ENCODE peak calls at places on chromosomes 2 and 18, in six cellular contexts. A is PC-9; Z is cardiac muscle cell; Y is kidney; Q is uterus; W is stimulated activated CD8-positive, alpha-beta memory T cell treated with anti-CD3 and anti-CD28 coated beads, Interleukin-15, amount 100 ng/mL, for 24 hours. U is an unnamed sample.

GRCh38 chr2:182097571-182097970 is 111.9 kb downstream of the PPP1R1C start:
- DNase-seq in A (no peak), Z (no peak), Y (no peak), Q (no peak), W (no peak), U (no peak)

GRCh38 chr2:164456599-164456998 is 164.7 kb downstream of the GRB14 start:
- DNase-seq in A (no peak), Z (peak), Y (no peak), Q (no peak), W (no peak), U (no peak)

GRCh38 chr2:64698668-64699444 is 45.1 kb upstream of the SERTAD2 start:
- DNase-seq in A (peak), Z (no peak), Y (no peak), Q (no peak), W (no peak), U (no peak)

GRCh38 chr2:79860233-79861058 is 347.6 kb downstream of the CTNNA2 start:
- DNase-seq in A (no peak), Z (peak), Y (no peak), Q (no peak), W (no peak), U (no peak)

GRCh38 chr2:64661770-64662169 is 8.1 kb upstream of the SERTAD2 start:
- DNase-seq in A (no peak), Z (no peak), Y (no peak), Q (no peak), W (no peak), U (no peak)

GRCh38 chr18:64259871-64260270 is 111.0 kb upstream of the LINC00305 start:
- DNase-seq in A (no peak), Z (no peak), Y (no peak), Q (no peak), W (no peak), U (no peak)

GRCh38 chr2:42585779-42586178 is 17.3 kb downstream of the MTA3 start:
- DNase-seq in A (peak), Z (no peak), Y (no peak), Q (no peak), W (no peak), U (no peak)

GRCh38 chr2:136612079-136612478 is 153.3 kb upstream of the THSD7B start:
- DNase-seq in A (no peak), Z (no peak), Y (no peak), Q (no peak), W (no peak), U (no peak)

GRCh38 chr2:85889648-85890281 is 975 bp upstream of the ST3GAL5 start:
- DNase-seq in A (no peak), Z (no peak), Y (peak), Q (peak), W (no peak), U (no peak)

GRCh38 chr18:6363216-6363615 is 51.5 kb downstream of the L3MBTL4 start:
- DNase-seq in A (no peak), Z (no peak), Y (no peak), Q (no peak), W (no peak), U (no peak)

GRCh38 chr18:52345428-52345827 is 5.4 kb downstream of the DCC start:
- DNase-seq in A (no peak), Z (no peak), Y (no peak), Q (no peak), W (no peak), U (no peak)

GRCh38 chr2:17245921-17246320 is 272.3 kb downstream of the RAD51AP2 start:
- DNase-seq in A (no peak), Z (no peak), Y (no peak), Q (no peak), W (no peak), U (no peak)

GRCh38 chr18:25111382-25112070 is 240.4 kb downstream of the ZNF521 start:
- DNase-seq in A (no peak), Z (no peak), Y (no peak), Q (no peak), W (no peak), U (no peak)

GRCh38 chr2:47026738-47027531 is 111.3 kb upstream of the MCFD2 start:
- DNase-seq in A (peak), Z (no peak), Y (no peak), Q (no peak), W (no peak), U (no peak)

GRCh38 chr2:19207452-19207851 is 151.0 kb downstream of the OSR1 start:
- DNase-seq in A (no peak), Z (no peak), Y (no peak), Q (no peak), W (no peak), U (no peak)

GRCh38 chr18:45997689-45998088 is 30.6 kb upstream of the EPG5 start:
- DNase-seq in A (no peak), Z (no peak), Y (no peak), Q (no peak), W (no peak), U (no peak)

GRCh38 chr18:27017901-27018500 is 152.5 kb upstream of the AQP4 start:
- DNase-seq in A (no peak), Z (peak), Y (no peak), Q (no peak), W (no peak), U (no peak)

GRCh38 chr2:130370490-130370889 is 14.6 kb downstream of the PTPN18 start:
- DNase-seq in A (no peak), Z (no peak), Y (peak), Q (no peak), W (no peak), U (peak)

GRCh38 chr2:72796766-72797165 is 29.1 kb downstream of the EXOC6B start:
- DNase-seq in A (no peak), Z (no peak), Y (no peak), Q (no peak), W (no peak), U (no peak)

GRCh38 chr18:10376735-10377134 is 77.7 kb upstream of the APCDD1 start:
- DNase-seq in A (no peak), Z (no peak), Y (no peak), Q (no peak), W (no peak), U (no peak)

GRCh38 chr2:237799060-237799428 is 465 bp downstream of the RBM44 start:
- DNase-seq in A (no peak), Z (no peak), Y (no peak), Q (no peak), W (no peak), U (no peak)

GRCh38 chr2:23445450-23445868 is 60.5 kb downstream of the KLHL29 start:
- DNase-seq in A (peak), Z (no peak), Y (no peak), Q (no peak), W (no peak), U (no peak)

GRCh38 chr2:143705108-143705686 is 576.0 kb downstream of the ARHGAP15 start:
- DNase-seq in A (peak), Z (no peak), Y (no peak), Q (no peak), W (no peak), U (no peak)

GRCh38 chr2:71705171-71705960 is 252.0 kb downstream of the DYSF start:
- DNase-seq in A (no peak), Z (no peak), Y (peak), Q (no peak), W (no peak), U (peak)

GRCh38 chr2:205424326-205424725 is 258.0 kb upstream of the NRP2 start:
- DNase-seq in A (no peak), Z (no peak), Y (no peak), Q (no peak), W (no peak), U (no peak)

GRCh38 chr2:96241901-96242611 is 23.7 kb downstream of the TMEM127 start:
- DNase-seq in A (peak), Z (no peak), Y (peak), Q (no peak), W (no peak), U (peak)

GRCh38 chr18:40868110-40868858 is 1086.8 kb upstream of the PIK3C3 start:
- DNase-seq in A (peak), Z (no peak), Y (no peak), Q (no peak), W (no peak), U (no peak)

GRCh38 chr2:119282966-119283511 is 59.4 kb downstream of the STEAP3 start:
- DNase-seq in A (no peak), Z (no peak), Y (no peak), Q (no peak), W (no peak), U (no peak)

GRCh38 chr2:18129348-18129747 is 250.9 kb downstream of the KCNS3 start:
- DNase-seq in A (no peak), Z (no peak), Y (no peak), Q (no peak), W (no peak), U (no peak)

U was measured in spleen.